ENCODE peak calls at places on chromosome 22, in nine cellular contexts. W is uterus; D is NCI-H2029; R is NCI-H460; N is stimulated activated naive CD8-positive, alpha-beta T cell treated with anti-CD3 and anti-CD28 coated beads, Interleukin-15, Interleukin-2, amounts not matched to agents 100 U/mL and 50 U/mL, for 24 hours; U is activated CD4-positive, alpha-beta T cell treated with anti-CD3 and anti-CD28 coated beads, Interleukin-2, amount 10 ng/mL, durations not matched to agents 7 days and 5 days; V is activated T-helper 9 cell treated with anti-CD3 and anti-CD28 coated beads, Interleukin-2, amount 50 U/mL, for 16 hours; Y is stimulated activated CD4-positive, alpha-beta T cell treated with anti-CD3 and anti-CD28 coated beads, Interleukin-1b, Interleukin-23, amount 100 ng/mL, for 24 hours; H is activated T-helper 1 cell treated with anti-CD3 and anti-CD28 coated beads, Interleukin-12 subunit alpha, Interleukin-12 subunit beta, Interleukin-2, Interleukin-4 antibody, amounts not matched to agents 30 ng/mL and 10 ng/mL and 1 ng/mL, durations not matched to agents 14 hours and 24 hours and 36 hours. G is an unnamed sample.

GRCh38 chr22:37746366-37747089 is 49.7 kb downstream of the TRIOBP start:
- DNase-seq in Y (no peak), H (peak), N (peak), D (no peak), R (no peak), W (no peak), V (no peak), U (no peak), G (no peak)

GRCh38 chr22:49009359-49010063 is 818.2 kb downstream of the BRD1 start:
- DNase-seq in W (no peak), R (no peak), N (no peak), V (no peak), H (no peak), D (no peak), U (no peak), Y (no peak), G (no peak)

GRCh38 chr22:17368727-17369552 is at the start of gene CECR2:
- DNase-seq in H (no peak), U (no peak), Y (no peak), R (no peak), W (peak), V (no peak), D (peak), N (peak), G (no peak)

GRCh38 chr22:48438096-48438495 is 1389.6 kb downstream of the BRD1 start:
- DNase-seq in W (no peak), U (no peak), V (no peak), N (no peak), Y (no peak), R (no peak), D (no peak), H (no peak), G (no peak)

GRCh38 chr22:39574779-39575551 is 4.4 kb downstream of the CACNA1I start:
- DNase-seq in V (no peak), D (no peak), U (no peak), W (no peak), H (no peak), N (no peak), Y (no peak), R (no peak), G (no peak)

GRCh38 chr22:22168190-22168940 is 76.2 kb upstream of the VPREB1 start:
- DNase-seq in V (no peak), W (no peak), D (peak), N (no peak), U (no peak), R (peak), H (no peak), Y (no peak), G (peak)

GRCh38 chr22:20205964-20206708 is 55.3 kb upstream of the CCDC188 start:
- DNase-seq in V (peak), N (peak), U (peak), Y (peak), D (no peak), H (peak), R (peak), W (peak), G (no peak)

GRCh38 chr22:39147335-39148023 is 5.0 kb downstream of the CBX7 start:
- DNase-seq in N (no peak), V (no peak), Y (no peak), R (no peak), D (no peak), U (no peak), W (no peak), H (no peak), G (no peak)

GRCh38 chr22:11253000-11253511 is 4274.9 kb upstream of the OR11H1 start:
- DNase-seq in N (no peak), U (no peak), R (no peak), D (no peak), W (peak), V (no peak), Y (no peak), H (no peak), G (no peak)

GRCh38 chr22:45317551-45318167 is 7.9 kb downstream of the FAM118A start:
- DNase-seq in V (no peak), W (peak), N (no peak), H (no peak), R (no peak), D (no peak), Y (no peak), U (peak), G (peak)